ENCODE peak calls at places on chromosome 1, in eight cellular contexts. One of them, this sample, is unnamed.

GRCh38 chr1:156544592-156545102 is 27.7 kb downstream of the IQGAP3 start:
- DNase-seq in stimulated activated CD8-positive, alpha-beta memory T cell treated with anti-CD3 and anti-CD28 coated beads, Interleukin-4, amount 100 ng/mL, for 4 hours: no peak
- DNase-seq in nucleus accumbens: no peak
- DNase-seq in right cardiac atrium: no peak
- DNase-seq in pulmonary artery endothelial cell: no peak
- DNase-seq in erythroblast: no peak
- DNase-seq in keratinocyte: no peak
- DNase-seq in tibial artery: peak
- DNase-seq in this sample: no peak

GRCh38 chr1:96992871-96993270 is 271.3 kb downstream of the PTBP2 start:
- DNase-seq in stimulated activated CD8-positive, alpha-beta memory T cell treated with anti-CD3 and anti-CD28 coated beads, Interleukin-4, amount 100 ng/mL, for 4 hours: no peak
- DNase-seq in nucleus accumbens: no peak
- DNase-seq in right cardiac atrium: no peak
- DNase-seq in pulmonary artery endothelial cell: no peak
- DNase-seq in erythroblast: no peak
- DNase-seq in keratinocyte: no peak
- DNase-seq in tibial artery: no peak
- DNase-seq in this sample: no peak

GRCh38 chr1:59113876-59114457 is 182.9 kb upstream of the FGGY start:
- DNase-seq in stimulated activated CD8-positive, alpha-beta memory T cell treated with anti-CD3 and anti-CD28 coated beads, Interleukin-4, amount 100 ng/mL, for 4 hours: no peak
- DNase-seq in nucleus accumbens: no peak
- DNase-seq in right cardiac atrium: no peak
- DNase-seq in pulmonary artery endothelial cell: no peak
- DNase-seq in erythroblast: no peak
- DNase-seq in keratinocyte: no peak
- DNase-seq in tibial artery: no peak
- DNase-seq in this sample: no peak

GRCh38 chr1:227943354-227943753 is 4.4 kb downstream of the WNT9A start:
- DNase-seq in stimulated activated CD8-positive, alpha-beta memory T cell treated with anti-CD3 and anti-CD28 coated beads, Interleukin-4, amount 100 ng/mL, for 4 hours: no peak
- DNase-seq in nucleus accumbens: no peak
- DNase-seq in right cardiac atrium: no peak
- DNase-seq in pulmonary artery endothelial cell: no peak
- DNase-seq in erythroblast: no peak
- DNase-seq in keratinocyte: no peak
- DNase-seq in tibial artery: no peak
- DNase-seq in this sample: peak

GRCh38 chr1:156420209-156421061 is 51.4 kb downstream of the RHBG start:
- DNase-seq in stimulated activated CD8-positive, alpha-beta memory T cell treated with anti-CD3 and anti-CD28 coated beads, Interleukin-4, amount 100 ng/mL, for 4 hours: peak
- DNase-seq in nucleus accumbens: no peak
- DNase-seq in right cardiac atrium: no peak
- DNase-seq in pulmonary artery endothelial cell: no peak
- DNase-seq in erythroblast: peak
- DNase-seq in keratinocyte: no peak
- DNase-seq in tibial artery: no peak
- DNase-seq in this sample: peak

GRCh38 chr1:180168786-180169640 is 14.3 kb downstream of the QSOX1 start:
- DNase-seq in stimulated activated CD8-positive, alpha-beta memory T cell treated with anti-CD3 and anti-CD28 coated beads, Interleukin-4, amount 100 ng/mL, for 4 hours: no peak
- DNase-seq in nucleus accumbens: no peak
- DNase-seq in right cardiac atrium: no peak
- DNase-seq in pulmonary artery endothelial cell: no peak
- DNase-seq in erythroblast: peak
- DNase-seq in keratinocyte: no peak
- DNase-seq in tibial artery: peak
- DNase-seq in this sample: no peak

GRCh38 chr1:207985996-207986395 is 75.1 kb upstream of the CD34 start:
- DNase-seq in stimulated activated CD8-positive, alpha-beta memory T cell treated with anti-CD3 and anti-CD28 coated beads, Interleukin-4, amount 100 ng/mL, for 4 hours: no peak
- DNase-seq in nucleus accumbens: no peak
- DNase-seq in right cardiac atrium: no peak
- DNase-seq in pulmonary artery endothelial cell: no peak
- DNase-seq in erythroblast: no peak
- DNase-seq in keratinocyte: no peak
- DNase-seq in tibial artery: no peak
- DNase-seq in this sample: no peak

GRCh38 chr1:116260621-116261020 is 112.4 kb upstream of the ATP1A1 start:
- DNase-seq in stimulated activated CD8-positive, alpha-beta memory T cell treated with anti-CD3 and anti-CD28 coated beads, Interleukin-4, amount 100 ng/mL, for 4 hours: no peak
- DNase-seq in nucleus accumbens: no peak
- DNase-seq in right cardiac atrium: no peak
- DNase-seq in pulmonary artery endothelial cell: no peak
- DNase-seq in erythroblast: no peak
- DNase-seq in keratinocyte: no peak
- DNase-seq in tibial artery: no peak
- DNase-seq in this sample: no peak

GRCh38 chr1:19210772-19211549 is 895 bp upstream of the UBR4 start:
- DNase-seq in stimulated activated CD8-positive, alpha-beta memory T cell treated with anti-CD3 and anti-CD28 coated beads, Interleukin-4, amount 100 ng/mL, for 4 hours: no peak
- DNase-seq in nucleus accumbens: no peak
- DNase-seq in right cardiac atrium: no peak
- DNase-seq in pulmonary artery endothelial cell: no peak
- DNase-seq in erythroblast: peak
- DNase-seq in keratinocyte: no peak
- DNase-seq in tibial artery: no peak
- DNase-seq in this sample: no peak

GRCh38 chr1:91891969-91892368 is 6.0 kb upstream of the TGFBR3 start:
- DNase-seq in stimulated activated CD8-positive, alpha-beta memory T cell treated with anti-CD3 and anti-CD28 coated beads, Interleukin-4, amount 100 ng/mL, for 4 hours: no peak
- DNase-seq in nucleus accumbens: no peak
- DNase-seq in right cardiac atrium: no peak
- DNase-seq in pulmonary artery endothelial cell: no peak
- DNase-seq in erythroblast: no peak
- DNase-seq in keratinocyte: no peak
- DNase-seq in tibial artery: no peak
- DNase-seq in this sample: no peak

GRCh38 chr1:76402128-76402527 is 327.6 kb downstream of the ST6GALNAC3 start:
- DNase-seq in stimulated activated CD8-positive, alpha-beta memory T cell treated with anti-CD3 and anti-CD28 coated beads, Interleukin-4, amount 100 ng/mL, for 4 hours: no peak
- DNase-seq in nucleus accumbens: no peak
- DNase-seq in right cardiac atrium: no peak
- DNase-seq in pulmonary artery endothelial cell: no peak
- DNase-seq in erythroblast: no peak
- DNase-seq in keratinocyte: no peak
- DNase-seq in tibial artery: no peak
- DNase-seq in this sample: no peak